ENCODE peak calls at places on chromosomes 11 and 22, in five cellular contexts. N, Q, U, P and L are unnamed samples.

GRCh38 chr22:40463017-40463631 is 92.7 kb downstream of the SGSM3 start:
- DNase-seq in U (peak; percentile 87), Q (no peak), N (no peak), P (no peak), L (no peak)

GRCh38 chr11:19524171-19524671 is 188.4 kb upstream of the NAV2 start:
- DNase-seq in N (no peak), P (no peak), Q (no peak), U (no peak), L (no peak)

GRCh38 chr22:30253205-30253852 is 6.8 kb upstream of the LIF start:
- DNase-seq in N (no peak), P (peak; percentile 48), Q (peak; percentile 77), U (no peak), L (no peak)

GRCh38 chr11:119490253-119491006 is 67.5 kb upstream of the THY1 start:
- DNase-seq in P (no peak), U (no peak), Q (no peak), N (no peak), L (no peak)

GRCh38 chr22:49730656-49731055 is 97.0 kb downstream of the BRD1 start:
- DNase-seq in N (no peak), U (no peak), Q (no peak), P (no peak), L (no peak)

GRCh38 chr11:104221455-104221854 is 57.5 kb upstream of the PDGFD start:
- DNase-seq in N (no peak), P (no peak), Q (no peak), U (no peak), L (no peak)

GRCh38 chr11:121437018-121437685 is 15.0 kb upstream of the SORL1 start:
- DNase-seq in P (no peak), U (no peak), Q (peak; percentile 28), N (no peak), L (no peak)

GRCh38 chr22:29195964-29196666 is 9.6 kb upstream of the EMID1 start:
- DNase-seq in N (no peak), P (no peak), U (no peak), Q (no peak), L (no peak)

GRCh38 chr11:82936261-82936660 is 34.7 kb downstream of the DDIAS start:
- DNase-seq in P (no peak), N (no peak), U (no peak), Q (peak; percentile 37), L (no peak)

GRCh38 chr22:37064553-37064952 is 13.0 kb downstream of the KCTD17 start:
- DNase-seq in U (no peak), Q (no peak), N (no peak), P (no peak), L (no peak)

GRCh38 chr11:76579047-76579751 is 91.3 kb downstream of the LRRC32 start:
- DNase-seq in Q (no peak), U (no peak), P (no peak), N (no peak), L (no peak)

GRCh38 chr22:33380789-33381530 is 322.8 kb upstream of the SYN3 start:
- DNase-seq in P (no peak), N (no peak), U (no peak), Q (peak; percentile 96), L (no peak)

GRCh38 chr11:16611395-16612233 is 126.8 kb upstream of the C11orf58 start:
- DNase-seq in U (no peak), Q (no peak), N (no peak), P (peak; percentile 16), L (no peak)

GRCh38 chr11:70611890-70612289 is 213.6 kb downstream of the CTTN start:
- DNase-seq in P (no peak), Q (no peak), U (no peak), N (no peak), L (no peak)